ENCODE peak calls at places on chromosome 12, in eight cellular contexts. O, Y, W, X, H, N, C and K are unnamed samples.

GRCh38 chr12:101256271-101256670 is 23.6 kb upstream of the UTP20 start:
- DNase-seq in H (no peak), C (no peak), W (no peak), X (peak), Y (no peak), N (no peak), O (no peak), K (no peak)

GRCh38 chr12:94650143-94651056 is at the start of gene TMCC3:
- DNase-seq in Y (peak), W (peak), H (no peak), O (peak), C (peak), X (peak), N (peak), K (peak)

GRCh38 chr12:120350576-120351350 is 18.2 kb downstream of the MSI1 start:
- DNase-seq in N (no peak), X (no peak), O (peak), H (no peak), Y (no peak), C (no peak), W (no peak), K (no peak)

GRCh38 chr12:130213249-130213648 is 51.0 kb downstream of the FZD10 start:
- DNase-seq in C (no peak), W (no peak), O (no peak), N (peak), X (no peak), H (no peak), Y (no peak), K (no peak)

GRCh38 chr12:7667025-7667575 is 1.4 kb upstream of the APOBEC1 start:
- DNase-seq in H (no peak), X (no peak), N (no peak), O (no peak), C (no peak), W (no peak), Y (no peak), K (no peak)

GRCh38 chr12:74111688-74112360 is 425.8 kb upstream of the ATXN7L3B start:
- DNase-seq in H (no peak), C (peak), Y (no peak), N (peak), W (no peak), X (no peak), O (no peak), K (no peak)

GRCh38 chr12:113403435-113404415 is at the start of gene SDS:
- DNase-seq in C (no peak), W (no peak), N (peak), X (no peak), Y (no peak), H (no peak), O (peak), K (peak)

GRCh38 chr12:123223241-123223668 is 9.7 kb downstream of the MPHOSPH9 start:
- DNase-seq in H (no peak), N (no peak), Y (no peak), O (no peak), X (no peak), W (no peak), C (peak), K (no peak)

GRCh38 chr12:26713885-26714383 is 119.1 kb downstream of the ITPR2 start:
- DNase-seq in C (no peak), N (no peak), Y (no peak), W (no peak), X (no peak), H (no peak), O (no peak), K (no peak)

GRCh38 chr12:5479761-5480160 is 47.9 kb downstream of the NTF3 start:
- DNase-seq in W (no peak), O (no peak), X (no peak), H (no peak), C (no peak), N (peak), Y (no peak), K (no peak)

GRCh38 chr12:40226652-40227051 is 1.9 kb downstream of the LRRK2 start:
- DNase-seq in H (peak), W (peak), O (peak), C (no peak), Y (peak), N (no peak), X (peak), K (peak)

GRCh38 chr12:112446008-112446725 is 27.4 kb downstream of the PTPN11 start:
- DNase-seq in N (no peak), Y (no peak), C (no peak), X (no peak), O (no peak), W (no peak), H (no peak), K (no peak)

GRCh38 chr12:13079440-13079906 is 24.0 kb downstream of the GSG1 start:
- DNase-seq in N (peak), H (no peak), X (no peak), Y (no peak), O (no peak), W (no peak), C (no peak), K (no peak)

GRCh38 chr12:31531908-31532307 is 59.0 kb downstream of the DENND5B start:
- DNase-seq in W (no peak), H (no peak), O (no peak), Y (no peak), N (no peak), X (no peak), C (no peak), K (peak)

GRCh38 chr12:90938451-90938850 is 16.5 kb downstream of the CCER1 start:
- DNase-seq in N (no peak), W (no peak), H (no peak), C (no peak), O (no peak), X (peak), Y (no peak), K (peak)

GRCh38 chr12:78442454-78442801 is 422.1 kb upstream of the SYT1 start:
- DNase-seq in N (no peak), W (no peak), Y (no peak), C (no peak), H (no peak), X (no peak), O (no peak), K (peak)

GRCh38 chr12:132030367-132031038 is 80.8 kb downstream of the EP400 start:
- DNase-seq in O (no peak), N (no peak), W (no peak), X (peak), H (no peak), C (no peak), Y (no peak), K (peak)

GRCh38 chr12:31308116-31308515 is 17.8 kb downstream of the SINHCAF start:
- DNase-seq in N (no peak), C (no peak), X (no peak), W (no peak), H (no peak), O (no peak), Y (no peak), K (no peak)

GRCh38 chr12:123284669-123285068 is 13.0 kb upstream of the CDK2AP1 start:
- DNase-seq in H (no peak), O (no peak), N (no peak), C (no peak), Y (peak), X (no peak), W (no peak), K (no peak)

GRCh38 chr12:81081726-81082125 is 3.8 kb downstream of the ACSS3 start:
- DNase-seq in X (no peak), Y (no peak), C (no peak), H (no peak), O (no peak), W (no peak), N (no peak), K (no peak)

GRCh38 chr12:117472983-117473382 is 111.6 kb upstream of the NOS1 start:
- DNase-seq in Y (no peak), X (no peak), O (no peak), N (peak), H (no peak), W (no peak), C (no peak), K (no peak)

GRCh38 chr12:6635375-6635855 is 344 bp downstream of the LPAR5 start:
- DNase-seq in H (no peak), X (no peak), O (no peak), Y (no peak), C (peak), N (peak), W (no peak), K (no peak)

GRCh38 chr12:55820679-55821078 is 2.8 kb downstream of the ORMDL2 start:
- DNase-seq in X (no peak), Y (peak), C (no peak), W (no peak), H (no peak), O (no peak), N (peak), K (peak)

GRCh38 chr12:9050521-9051155 is 61.3 kb downstream of the KLRG1 start:
- DNase-seq in N (no peak), X (no peak), H (no peak), Y (no peak), O (no peak), C (no peak), W (no peak), K (no peak)

GRCh38 chr12:9048930-9049329 is 59.6 kb downstream of the KLRG1 start:
- DNase-seq in Y (no peak), H (no peak), W (no peak), X (no peak), N (no peak), O (no peak), C (no peak), K (no peak)

GRCh38 chr12:9043766-9044165 is 54.4 kb downstream of the KLRG1 start:
- DNase-seq in X (no peak), W (no peak), H (no peak), C (no peak), Y (no peak), N (no peak), O (no peak), K (no peak)

GRCh38 chr12:9049520-9050133 is 60.3 kb downstream of the KLRG1 start:
- DNase-seq in C (peak), H (no peak), X (peak), N (no peak), O (no peak), W (no peak), Y (no peak), K (peak)

GRCh38 chr12:9047105-9047504 is 57.8 kb downstream of the KLRG1 start:
- DNase-seq in N (no peak), H (no peak), Y (no peak), X (no peak), C (no peak), O (no peak), W (no peak), K (no peak)
- TF ChIP-seq CTCF in N (no peak), H (no peak), Y (no peak), X (no peak), C (no peak), O (no peak), W (no peak), K (no peak)

GRCh38 chr12:48678561-48679185 is 3.4 kb downstream of the KANSL2 start:
- DNase-seq in O (no peak), X (no peak), C (no peak), H (no peak), N (no peak), Y (no peak), W (no peak), K (no peak)

GRCh38 chr12:48682927-48683326 is 889 bp upstream of the KANSL2 start:
- DNase-seq in N (no peak), O (no peak), H (no peak), W (no peak), Y (no peak), X (no peak), C (no peak), K (no peak)

GRCh38 chr12:48681738-48682532 is at the start of gene KANSL2:
- DNase-seq in X (peak), N (peak), C (peak), Y (peak), H (peak), W (peak), O (peak), K (peak)

GRCh38 chr12:48681416-48681737 is 661 bp downstream of the KANSL2 start:
- DNase-seq in C (no peak), N (no peak), X (peak), W (no peak), H (no peak), O (no peak), Y (no peak), K (no peak)

DNA sequence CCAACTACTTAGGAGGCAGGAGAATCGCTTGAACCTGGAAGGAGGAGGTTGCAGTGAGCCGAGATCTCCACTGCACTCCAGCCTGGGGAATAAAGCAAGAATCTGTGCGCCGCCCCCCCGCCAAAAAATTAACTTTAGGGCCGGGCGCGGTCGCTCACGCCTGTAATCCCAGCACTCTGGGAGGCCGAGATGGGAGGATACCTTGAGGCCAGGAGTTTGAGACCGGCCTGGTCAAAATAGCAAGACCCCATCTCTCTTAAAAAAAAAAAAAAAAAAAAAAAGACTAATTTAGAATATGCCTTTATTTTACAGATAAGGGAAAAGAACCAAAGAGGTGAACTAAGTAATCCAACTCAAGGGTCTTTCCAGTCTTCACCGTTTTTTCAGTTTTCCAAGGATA is 1.2 kb downstream of the KANSL2 start:
- DNase-seq in C (no peak), W (no peak), O (no peak), X (no peak), H (no peak), N (no peak), Y (no peak), K (no peak)
- H3K4me3 ChIP-seq in C (peak), W (peak), O (peak), X (peak), H (peak), N (peak), Y (peak), K (peak)

GRCh38 chr12:10750385-10750727 is 27.2 kb upstream of the YBX3 start:
- DNase-seq in H (no peak), O (no peak), N (no peak), X (no peak), W (no peak), C (no peak), Y (no peak), K (no peak)
- TF ChIP-seq CTCF in H (no peak), O (no peak), N (peak), X (no peak), W (no peak), C (no peak), Y (peak), K (no peak)

GRCh38 chr12:57733928-57734327 is 4.6 kb downstream of the AGAP2 start:
- DNase-seq in Y (no peak), O (no peak), H (no peak), C (no peak), W (peak), X (no peak), N (no peak), K (no peak)
- H3K4me3 ChIP-seq in Y (no peak), O (no peak), H (no peak), C (no peak), W (no peak), X (no peak), N (no peak), K (no peak)

DNA sequence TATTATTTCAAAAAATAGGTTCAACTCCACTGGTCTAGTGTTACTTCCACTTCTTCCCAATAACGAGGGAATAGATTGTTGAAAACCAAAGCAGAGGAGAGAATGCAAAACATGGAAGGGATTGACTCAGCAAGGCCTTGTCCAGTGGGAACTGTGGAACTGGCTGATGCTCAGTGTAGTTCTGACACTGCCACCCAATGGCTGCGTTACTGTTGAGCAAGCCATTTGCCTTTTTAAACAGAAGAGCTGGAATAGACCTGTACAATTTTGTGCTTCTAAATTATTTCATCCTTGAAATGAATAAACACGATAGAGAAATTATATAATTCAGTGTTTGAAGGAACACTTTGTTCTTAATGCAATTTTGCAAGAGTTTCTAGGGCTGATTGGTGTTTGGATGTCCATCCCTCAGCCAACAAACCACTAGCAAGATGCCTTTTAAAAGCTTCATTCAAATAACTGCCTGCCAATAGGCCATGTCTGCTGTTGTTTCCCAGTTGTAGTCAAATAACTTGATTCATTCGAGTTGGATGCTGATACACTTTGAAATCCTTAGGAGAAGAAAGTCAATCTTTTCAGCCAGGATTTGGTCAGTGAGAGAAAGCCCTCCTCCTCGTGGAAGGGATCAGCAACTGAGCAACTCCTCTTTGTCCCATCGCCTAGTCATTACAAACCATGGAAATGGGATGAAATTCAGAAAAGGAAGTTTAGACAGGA is 7.2 kb upstream of the MGP start:
- DNase-seq in O (peak), H (peak), X (peak), N (no peak), W (peak), C (no peak), Y (peak), K (peak)
- TF ChIP-seq CTCF in O (no peak), H (no peak), X (no peak), N (no peak), W (no peak), C (no peak), Y (peak), K (peak)